ENCODE peak calls at places on chromosomes 3 and 15, in five cellular contexts. K is HepG2, J is A549, Z is K562, I is H1. M is an unnamed sample.

GRCh38 chr3:160376681-160377080 is 22.3 kb downstream of the IFT80 start:
- DNase-seq in K (no peak), J (no peak), Z (no peak), I (no peak), M (peak; percentile 50)

GRCh38 chr3:38835939-38836338 is 19.9 kb upstream of the SCN10A start:
- DNase-seq in K (no peak), J (no peak), Z (no peak), I (no peak), M (no peak)

GRCh38 chr15:45456212-45457106 is 66.1 kb downstream of the SLC30A4 start:
- DNase-seq in K (peak; percentile 65), J (peak; percentile 89), Z (peak; percentile 62), I (no peak), M (peak; percentile 100)

GRCh38 chr3:112514527-112515128 is 15.4 kb upstream of the BTLA start:
- DNase-seq in K (no peak), J (no peak), Z (no peak), I (no peak), M (peak; percentile 41)

GRCh38 chr3:148021400-148021799 is 612.2 kb downstream of the ZIC1 start:
- DNase-seq in K (no peak), J (no peak), Z (no peak), I (no peak), M (no peak)

GRCh38 chr15:91950631-91951384 is 97.3 kb downstream of the SLCO3A1 start:
- DNase-seq in K (no peak), J (no peak), Z (no peak), I (no peak), M (peak; percentile 49)

GRCh38 chr3:5006755-5007202 is 27.5 kb downstream of the BHLHE40 start:
- DNase-seq in K (no peak), J (no peak), Z (no peak), I (no peak), M (no peak)

GRCh38 chr3:96813820-96814580 is 394 bp upstream of the EPHA6 start:
- DNase-seq in K (peak; percentile 18), J (peak; percentile 31), Z (no peak), I (no peak), M (peak; percentile 7)

GRCh38 chr3:185900228-185900627 is 37.6 kb downstream of the TRA2B start:
- DNase-seq in K (peak; percentile 69), J (peak; percentile 64), Z (peak; percentile 56), I (no peak), M (peak; percentile 95)

GRCh38 chr3:194941360-194941955 is 255.8 kb downstream of the FAM43A start:
- DNase-seq in K (no peak), J (no peak), Z (no peak), I (no peak), M (no peak)
- TF ChIP-seq MAFK in K (no peak), J (no peak), Z (no peak), I (no peak), M (no peak)

DNA sequence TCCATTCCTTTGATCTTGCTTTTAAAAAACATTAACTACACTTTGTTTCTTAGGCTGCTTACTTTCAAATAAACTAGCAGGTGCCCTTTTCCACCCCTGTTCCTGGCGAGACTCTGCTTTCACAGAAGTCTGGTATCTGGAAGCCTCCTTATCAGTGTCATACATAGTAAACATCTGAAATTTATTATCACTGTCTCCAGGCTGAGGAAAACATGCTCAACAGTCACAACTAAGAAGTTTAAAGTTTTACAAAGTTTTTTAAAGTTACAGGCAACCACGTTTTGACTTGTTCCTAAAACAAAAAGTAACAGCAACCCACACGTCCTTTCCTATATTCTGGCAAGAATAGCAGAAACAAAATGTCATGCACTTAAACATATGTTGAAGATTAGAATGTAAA is 275.3 kb upstream of the KCNMB2 start:
- DNase-seq in K (no peak), J (no peak), Z (peak; percentile 29), I (no peak), M (no peak)
- H3K27ac ChIP-seq in K (no peak overlapping the region), J (no peak overlapping the region), Z (peak overlapping the region; percentile 70), I (no peak overlapping the region), M (no peak overlapping the region)

GRCh38 chr3:28504945-28505344 is 156.3 kb upstream of the AZI2 start:
- DNase-seq in K (no peak), J (no peak), Z (no peak), I (no peak), M (no peak)
- TF ChIP-seq MAFK in K (no peak), J (no peak), Z (no peak), I (no peak), M (no peak)

DNA sequence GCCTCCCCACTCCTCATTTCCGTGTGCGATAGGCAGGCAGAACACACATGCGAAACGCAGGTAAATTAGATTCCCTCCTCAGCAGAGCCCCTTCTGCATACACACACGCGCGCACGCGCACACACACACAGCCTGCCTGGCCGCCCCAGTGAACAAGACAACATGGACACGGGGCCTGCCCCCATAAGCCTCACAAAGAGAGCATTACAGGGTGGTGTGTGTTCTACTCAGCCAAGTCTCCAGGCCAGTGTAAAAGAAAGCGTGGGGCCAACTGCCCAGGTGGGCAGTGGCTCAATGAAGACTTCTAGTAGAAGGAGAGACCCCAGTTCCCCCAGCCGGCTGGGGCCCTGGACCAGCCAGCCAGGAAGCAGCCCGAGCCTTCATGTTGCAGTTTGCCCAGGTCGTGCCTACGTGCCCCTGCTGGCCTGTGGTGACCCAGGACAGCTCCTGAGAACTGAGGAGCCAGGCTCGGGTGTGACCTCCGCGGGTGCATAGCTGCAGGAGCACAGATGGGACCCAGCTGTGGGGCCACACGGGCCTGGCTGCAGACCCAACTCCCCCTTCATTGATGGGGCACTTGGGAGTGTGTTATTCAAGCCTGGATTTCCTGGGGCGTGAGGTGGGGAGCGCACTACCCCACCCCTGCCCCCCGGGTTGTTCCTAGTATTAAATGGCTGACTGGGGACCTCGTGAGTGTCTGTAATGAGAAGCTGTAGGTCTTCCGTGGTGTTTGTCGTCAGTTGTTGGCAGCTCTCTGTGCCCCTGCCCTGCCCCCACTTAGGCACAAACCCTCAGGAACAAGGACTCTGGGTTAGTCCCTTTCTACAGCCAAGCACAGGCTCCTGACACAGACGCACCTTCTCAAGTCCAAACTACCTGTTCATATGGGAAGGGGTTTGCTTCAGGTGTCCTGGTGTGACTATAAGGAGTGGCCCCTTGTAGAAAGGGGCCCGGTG is 39.3 kb downstream of the IDH2 start:
- DNase-seq in K (no peak), J (no peak), Z (no peak), I (no peak), M (no peak)
- H3K27ac ChIP-seq in K (no peak overlapping the region), J (no peak overlapping the region), Z (peak overlapping the region; percentile 85), I (peak overlapping the region; percentile 53), M (no peak overlapping the region)

DNA sequence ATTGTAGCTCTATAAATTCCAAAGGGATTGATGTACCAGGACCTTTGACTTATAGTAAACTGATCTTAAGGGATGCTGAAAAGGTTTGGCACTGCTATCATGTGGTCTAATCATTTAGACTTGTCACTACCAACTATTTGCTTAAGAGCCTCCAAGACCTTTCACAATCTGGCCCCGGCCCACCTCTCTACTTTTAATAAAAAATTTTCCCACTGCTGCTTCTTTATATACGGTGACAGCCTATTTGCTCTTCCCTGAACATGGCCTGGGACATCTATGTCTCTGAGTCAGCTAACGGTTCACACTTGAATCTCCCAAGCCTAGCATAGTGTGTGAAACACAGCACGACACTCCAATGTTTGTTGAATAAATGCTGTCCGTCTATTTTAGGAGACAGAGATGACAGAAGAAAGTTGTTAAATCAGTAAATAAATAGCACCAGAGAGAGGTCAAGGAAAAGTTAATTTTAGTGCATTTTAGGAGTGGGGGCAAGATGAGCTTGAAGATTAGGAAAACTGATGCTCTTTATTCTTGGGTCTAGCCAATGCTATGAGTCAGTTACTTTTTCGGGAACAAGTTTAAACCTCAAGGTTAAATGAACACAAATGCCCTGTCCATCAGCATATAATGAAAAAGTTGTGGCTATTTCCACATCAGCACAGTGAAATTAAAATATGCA is 212.9 kb downstream of the TIGIT start:
- DNase-seq in K (no peak), J (no peak), Z (no peak), I (no peak), M (peak; percentile 73)
- TF ChIP-seq MAFK in K (no peak), J (no peak), Z (no peak), I (no peak), M (no peak)

DNA sequence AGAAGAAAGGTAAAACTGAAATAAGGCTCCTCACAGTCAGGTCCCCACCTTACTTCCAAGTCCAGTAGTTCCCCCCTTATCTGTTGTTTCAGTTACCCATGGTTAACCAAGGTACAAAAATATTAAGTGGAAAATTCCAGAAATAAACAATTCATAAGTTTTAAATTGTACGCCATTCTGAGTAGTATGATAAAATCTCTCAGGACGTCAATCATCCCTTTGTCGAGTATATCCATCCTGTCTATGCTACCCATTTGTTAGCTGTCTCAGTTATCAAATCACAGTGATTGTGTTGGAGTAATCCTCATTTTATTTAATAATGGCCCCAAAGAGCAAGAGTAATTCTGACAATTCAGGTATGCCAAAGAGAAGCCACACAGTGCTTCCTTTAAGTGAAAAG is 43.9 kb downstream of the LRRFIP2 start:
- DNase-seq in K (no peak), J (no peak), Z (no peak), I (no peak), M (no peak)
- H3K27ac ChIP-seq in K (no peak overlapping the region), J (no peak overlapping the region), Z (no peak overlapping the region), I (no peak overlapping the region), M (no peak overlapping the region)

M was measured in IMR-90.